ENCODE peak calls at places on chromosomes 16 and 17, in eight cellular contexts. L is coronary artery, C is neural crest cell, U is transverse colon, Y is heart left ventricle, E is neural progenitor cell, G is OCI-LY7, S is AG04449. Z is an unnamed sample.
A peak's percentile ranks its signal among the peaks of the same experiment; 100 is the strongest.

GRCh38 chr17:78992542-78993212 is 13.0 kb upstream of the LGALS3BP start:
- DNase-seq in L (no peak), C (no peak), U (peak; percentile 6), Y (no peak), E (no peak), G (no peak), S (no peak), Z (no peak)

GRCh38 chr17:79026345-79027273 is 2.6 kb downstream of the C1QTNF1 start:
- DNase-seq in L (peak; percentile 75), C (no peak), U (peak; percentile 56), Y (peak; percentile 60), E (no peak), G (no peak), S (no peak), Z (no peak)

GRCh38 chr17:63413128-63413527 is 33.0 kb downstream of the CYB561 start:
- DNase-seq in L (no peak), C (no peak), U (no peak), Y (no peak), E (no peak), G (no peak), S (no peak), Z (no peak)

GRCh38 chr17:81380682-81381518 is 14.4 kb upstream of the BAHCC1 start:
- DNase-seq in L (no peak), C (no peak), U (no peak), Y (no peak), E (no peak), G (no peak), S (no peak), Z (no peak)

GRCh38 chr17:65463242-65463641 is 98.2 kb downstream of the AXIN2 start:
- DNase-seq in L (peak; percentile 91), C (no peak), U (no peak), Y (peak; percentile 90), E (no peak), G (no peak), S (no peak), Z (no peak)

GRCh38 chr17:69141802-69142472 is at the start of gene ABCA6:
- DNase-seq in L (no peak), C (no peak), U (no peak), Y (no peak), E (no peak), G (no peak), S (no peak), Z (no peak)

GRCh38 chr17:75632428-75632827 is 806 bp upstream of the SMIM5 start:
- DNase-seq in L (no peak), C (no peak), U (no peak), Y (peak; percentile 23), E (no peak), G (no peak), S (no peak), Z (no peak)

GRCh38 chr17:35982409-35983191 is 1.3 kb upstream of the CCL16 start:
- DNase-seq in L (no peak), C (no peak), U (no peak), Y (no peak), E (no peak), G (no peak), S (no peak), Z (peak; percentile 19)

GRCh38 chr17:79027925-79028491 is 4.0 kb downstream of the C1QTNF1 start:
- DNase-seq in L (peak; percentile 91), C (no peak), U (no peak), Y (peak; percentile 48), E (no peak), G (no peak), S (no peak), Z (no peak)

GRCh38 chr17:32907583-32907982 is 20.4 kb upstream of the TMEM98 start:
- DNase-seq in L (no peak), C (no peak), U (peak; percentile 27), Y (no peak), E (no peak), G (no peak), S (no peak), Z (no peak)

GRCh38 chr17:72110231-72110952 is 10.4 kb upstream of the SOX9 start:
- DNase-seq in L (no peak), C (no peak), U (no peak), Y (no peak), E (no peak), G (no peak), S (no peak), Z (no peak)

GRCh38 chr16:56688762-56689161 is 6.5 kb downstream of the MT1X start:
- DNase-seq in L (no peak), C (no peak), U (no peak), Y (no peak), E (no peak), G (no peak), S (no peak), Z (no peak)
- TF ChIP-seq CTCF in L (no peak), C (no peak), U (no peak), Y (no peak), E (no peak), G (no peak), S (no peak), Z (no peak)

GRCh38 chr17:2365132-2365531 is 27.8 kb downstream of the SGSM2 start:
- DNase-seq in L (no peak), C (no peak), U (no peak), Y (no peak), E (no peak), G (no peak), S (no peak), Z (no peak)

GRCh38 chr17:2364132-2365116 is 27.1 kb downstream of the SGSM2 start:
- DNase-seq in L (no peak), C (no peak), U (no peak), Y (peak; percentile 76), E (no peak), G (no peak), S (no peak), Z (no peak)

GRCh38 chr17:2368383-2368782 is 31.1 kb downstream of the SGSM2 start:
- DNase-seq in L (no peak), C (no peak), U (no peak), Y (peak; percentile 68), E (no peak), G (no peak), S (no peak), Z (no peak)

GRCh38 chr17:2369039-2369438 is 31.7 kb downstream of the SGSM2 start:
- DNase-seq in L (no peak), C (no peak), U (no peak), Y (no peak), E (no peak), G (no peak), S (no peak), Z (no peak)

GRCh38 chr17:2366747-2367494 is 29.6 kb downstream of the SGSM2 start:
- DNase-seq in L (no peak), C (peak; percentile 32), U (no peak), Y (no peak), E (peak; percentile 66), G (no peak), S (no peak), Z (no peak)
- TF ChIP-seq CTCF in L (no peak), C (peak; percentile 46), U (no peak), Y (no peak), E (peak; percentile 61), G (no peak), S (peak; percentile 10), Z (no peak)

GRCh38 chr17:4584835-4585187 is 482 bp downstream of the SMTNL2 start:
- DNase-seq in L (no peak), C (no peak), U (no peak), Y (no peak), E (no peak), G (no peak), S (no peak), Z (no peak)

GRCh38 chr17:4583206-4583605 is 1.1 kb upstream of the SMTNL2 start:
- DNase-seq in L (no peak), C (no peak), U (no peak), Y (no peak), E (no peak), G (no peak), S (no peak), Z (no peak)

GRCh38 chr17:4584125-4584834 is at the start of gene SMTNL2:
- DNase-seq in L (no peak), C (peak; percentile 38), U (no peak), Y (peak; percentile 83), E (peak; percentile 72), G (no peak), S (no peak), Z (peak; percentile 71)

GRCh38 chr17:4582691-4583090 is 1.6 kb upstream of the SMTNL2 start:
- DNase-seq in L (no peak), C (no peak), U (no peak), Y (no peak), E (no peak), G (no peak), S (no peak), Z (no peak)

DNA sequence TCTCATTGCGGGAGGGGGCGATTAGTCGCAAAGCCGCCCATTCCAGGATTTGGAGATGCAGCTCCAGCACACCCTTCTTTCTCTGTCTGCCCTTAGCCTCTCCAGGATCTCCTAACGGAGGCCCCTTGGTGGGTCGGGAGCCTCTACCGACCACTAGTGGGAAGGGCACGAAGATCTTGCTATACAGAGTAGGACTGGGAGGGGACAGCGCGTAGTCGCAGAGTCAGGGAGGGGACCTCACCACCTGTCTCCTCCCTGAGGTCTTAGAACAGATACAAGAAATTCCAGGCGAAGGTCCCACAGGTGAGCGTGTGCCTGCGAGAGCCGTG is 569 bp upstream of the SMTNL2 start:
- DNase-seq in L (no peak), C (peak; percentile 44), U (no peak), Y (peak; percentile 65), E (peak; percentile 81), G (peak; percentile 11), S (no peak), Z (no peak)
- TF ChIP-seq CTCF in L (no peak), C (peak; percentile 68), U (no peak), Y (peak; percentile 51), E (peak; percentile 62), G (peak; percentile 48), S (peak; percentile 25), Z (peak; percentile 50)

GRCh38 chr16:82020051-82020450 is 8.8 kb upstream of the SDR42E1 start:
- DNase-seq in L (no peak), C (no peak), U (no peak), Y (no peak), E (no peak), G (no peak), S (no peak), Z (no peak)

GRCh38 chr16:82011199-82011641 is at the start of gene SDR42E1:
- DNase-seq in L (no peak), C (no peak), U (peak; percentile 85), Y (no peak), E (no peak), G (peak; percentile 11), S (no peak), Z (no peak)

GRCh38 chr16:82016964-82017363 is 5.7 kb upstream of the SDR42E1 start:
- DNase-seq in L (no peak), C (no peak), U (no peak), Y (no peak), E (no peak), G (no peak), S (no peak), Z (no peak)

GRCh38 chr16:82010649-82011048 is 621 bp downstream of the SDR42E1 start:
- DNase-seq in L (no peak), C (no peak), U (no peak), Y (no peak), E (no peak), G (no peak), S (no peak), Z (no peak)

DNA sequence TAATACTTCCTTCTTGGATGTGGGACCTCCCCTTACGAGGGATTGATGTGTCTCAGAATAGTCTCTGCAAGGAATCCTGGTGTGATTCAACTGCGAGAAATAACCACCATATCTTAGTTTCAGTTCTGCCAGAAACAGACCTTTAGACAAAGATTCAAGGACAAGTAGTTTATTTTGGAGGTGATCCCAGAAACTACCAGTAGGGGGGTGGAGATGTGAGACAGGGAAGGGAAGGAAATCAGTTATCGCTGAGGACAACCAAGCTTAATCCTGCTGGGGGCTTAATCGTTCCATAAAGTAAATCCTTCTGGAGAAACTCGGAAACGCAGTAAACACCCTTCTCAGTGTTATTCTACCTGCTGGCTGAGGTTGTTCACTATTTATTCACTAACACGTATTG is 5.0 kb upstream of the SDR42E1 start:
- DNase-seq in L (no peak), C (no peak), U (no peak), Y (no peak), E (no peak), G (no peak), S (no peak), Z (no peak)
- TF ChIP-seq CTCF in L (no peak), C (peak; percentile 44), U (peak; percentile 39), Y (peak; percentile 42), E (peak; percentile 51), G (peak; percentile 56), S (no peak), Z (peak; percentile 48)

Z was measured in mesothelial cell of epicardium.